ENCODE peak calls at places on chromosomes 6 and 20, in four cellular contexts. S, T, V and W are unnamed samples.

GRCh38 chr20:53657732-53658131 is 64.1 kb upstream of the ZNF217 start:
- DNase-seq in S (no peak), T (no peak), V (no peak), W (no peak)

GRCh38 chr6:111871725-111872520 is 1.3 kb downstream of the FYN start:
- DNase-seq in S (peak; percentile 37), T (no peak), V (peak; percentile 50), W (peak; percentile 71)

GRCh38 chr6:135673671-135674309 is 176.2 kb upstream of the AHI1 start:
- DNase-seq in S (no peak), T (no peak), V (no peak), W (no peak)

GRCh38 chr20:34516874-34517542 is 786 bp downstream of the DYNLRB1 start:
- DNase-seq in S (peak; percentile 28), T (peak; percentile 64), V (peak; percentile 30), W (no peak)

GRCh38 chr6:106973841-106974336 is 640 bp downstream of the CD24 start:
- DNase-seq in S (no peak), T (peak; percentile 41), V (no peak), W (no peak)

GRCh38 chr20:63643499-63643898 is 9.7 kb downstream of the STMN3 start:
- DNase-seq in S (no peak), T (no peak), V (no peak), W (no peak)

GRCh38 chr20:34938466-34939163 is 17.0 kb downstream of the GSS start:
- DNase-seq in S (peak; percentile 27), T (no peak), V (no peak), W (no peak)

GRCh38 chr6:119526609-119527605 is 177.3 kb upstream of the MAN1A1 start:
- DNase-seq in S (no peak), T (no peak), V (no peak), W (no peak)

GRCh38 chr20:46703435-46703834 is 6.0 kb upstream of the SLC2A10 start:
- DNase-seq in S (no peak), T (no peak), V (no peak), W (no peak)

GRCh38 chr20:13995841-13996240 is 525 bp downstream of the MACROD2 start:
- DNase-seq in S (peak; percentile 27), T (peak; percentile 36), V (peak; percentile 47), W (peak; percentile 42)

GRCh38 chr6:18416341-18416679 is 29.2 kb downstream of the RNF144B start:
- DNase-seq in S (no peak), T (no peak), V (no peak), W (no peak)
- H3K27ac ChIP-seq in S (peak overlapping the region; percentile 7), T (no peak overlapping the region), V (no peak overlapping the region), W (no peak overlapping the region)

GRCh38 chr20:58070664-58071499 is 157.6 kb downstream of the ANKRD60 start:
- DNase-seq in S (no peak), T (no peak), V (no peak), W (no peak)

GRCh38 chr20:58071500-58071804 is 157.0 kb downstream of the ANKRD60 start:
- DNase-seq in S (no peak), T (no peak), V (no peak), W (no peak)

GRCh38 chr20:58072695-58073671 is 155.5 kb downstream of the ANKRD60 start:
- DNase-seq in S (no peak), T (no peak), V (no peak), W (no peak)

GRCh38 chr20:58069796-58070663 is 158.4 kb downstream of the ANKRD60 start:
- DNase-seq in S (no peak), T (no peak), V (no peak), W (no peak)

DNA sequence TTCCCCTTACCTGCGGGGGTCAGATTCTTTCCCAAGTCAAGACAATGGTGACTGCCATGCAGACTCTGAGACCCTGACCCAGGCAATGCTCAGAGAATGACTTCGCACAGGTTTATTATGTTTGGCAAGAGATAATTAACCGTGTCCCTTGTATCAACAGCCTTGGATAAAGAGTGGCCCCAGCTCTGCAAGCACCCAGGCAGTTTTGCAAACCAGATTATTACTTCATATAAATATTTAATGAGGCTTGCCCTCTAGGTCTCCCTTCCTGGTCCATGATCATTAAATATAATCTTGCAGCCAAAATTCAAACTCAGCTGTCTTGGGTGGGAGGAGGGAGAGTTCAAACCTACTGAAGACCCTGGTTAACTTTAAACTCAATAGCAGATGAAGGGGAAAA is 156.5 kb downstream of the ANKRD60 start:
- DNase-seq in S (no peak), T (no peak), V (no peak), W (no peak)
- H3K27ac ChIP-seq in S (no peak overlapping the region), T (no peak overlapping the region), V (no peak overlapping the region), W (no peak overlapping the region)

DNA sequence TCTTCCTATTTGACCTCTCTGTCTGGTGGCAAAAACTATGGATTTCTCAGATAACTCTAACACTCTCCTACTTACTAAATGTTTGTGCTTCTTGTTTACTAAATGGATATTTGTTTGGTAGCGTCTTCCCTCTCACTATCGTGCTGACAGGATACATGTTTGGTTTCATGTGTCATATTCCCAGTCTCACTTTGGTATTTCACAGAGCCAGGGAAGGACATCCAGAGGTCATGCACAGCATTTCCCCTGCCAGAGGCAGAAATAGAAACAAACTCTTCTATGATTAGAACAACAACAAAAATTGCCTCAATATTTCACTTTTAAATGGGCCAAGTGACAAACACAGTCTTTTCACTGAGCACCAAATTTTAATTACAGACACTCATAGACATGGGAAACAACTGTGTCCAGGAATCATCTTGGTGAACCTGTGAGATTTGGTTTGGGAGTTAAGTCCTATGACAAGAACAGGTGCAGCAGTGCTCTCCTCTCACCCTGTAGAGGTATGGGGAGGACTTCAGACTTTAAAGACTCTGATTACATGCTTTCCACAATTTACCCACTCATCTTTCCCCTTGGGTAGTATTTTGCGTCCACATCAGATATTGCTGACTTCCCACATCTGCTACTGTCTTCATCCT is 40.3 kb downstream of the TXLNB start:
- DNase-seq in S (no peak), T (no peak), V (no peak), W (no peak)
- H3K27ac ChIP-seq in S (peak overlapping the region; percentile 52), T (no peak overlapping the region), V (no peak overlapping the region), W (no peak overlapping the region)

GRCh38 chr20:4809707-4810106 is 88.0 kb downstream of the PRND start:
- DNase-seq in S (no peak), T (no peak), V (no peak), W (no peak)
- H3K27ac ChIP-seq in S (peak overlapping the region; percentile 13), T (no peak overlapping the region), V (peak overlapping the region; percentile 4), W (no peak overlapping the region)

GRCh38 chr20:59105581-59105980 is 58.0 kb upstream of the ZNF831 start:
- DNase-seq in S (no peak), T (no peak), V (no peak), W (no peak)
- H3K27ac ChIP-seq in S (no peak overlapping the region), T (no peak overlapping the region), V (no peak overlapping the region), W (no peak overlapping the region)

DNA sequence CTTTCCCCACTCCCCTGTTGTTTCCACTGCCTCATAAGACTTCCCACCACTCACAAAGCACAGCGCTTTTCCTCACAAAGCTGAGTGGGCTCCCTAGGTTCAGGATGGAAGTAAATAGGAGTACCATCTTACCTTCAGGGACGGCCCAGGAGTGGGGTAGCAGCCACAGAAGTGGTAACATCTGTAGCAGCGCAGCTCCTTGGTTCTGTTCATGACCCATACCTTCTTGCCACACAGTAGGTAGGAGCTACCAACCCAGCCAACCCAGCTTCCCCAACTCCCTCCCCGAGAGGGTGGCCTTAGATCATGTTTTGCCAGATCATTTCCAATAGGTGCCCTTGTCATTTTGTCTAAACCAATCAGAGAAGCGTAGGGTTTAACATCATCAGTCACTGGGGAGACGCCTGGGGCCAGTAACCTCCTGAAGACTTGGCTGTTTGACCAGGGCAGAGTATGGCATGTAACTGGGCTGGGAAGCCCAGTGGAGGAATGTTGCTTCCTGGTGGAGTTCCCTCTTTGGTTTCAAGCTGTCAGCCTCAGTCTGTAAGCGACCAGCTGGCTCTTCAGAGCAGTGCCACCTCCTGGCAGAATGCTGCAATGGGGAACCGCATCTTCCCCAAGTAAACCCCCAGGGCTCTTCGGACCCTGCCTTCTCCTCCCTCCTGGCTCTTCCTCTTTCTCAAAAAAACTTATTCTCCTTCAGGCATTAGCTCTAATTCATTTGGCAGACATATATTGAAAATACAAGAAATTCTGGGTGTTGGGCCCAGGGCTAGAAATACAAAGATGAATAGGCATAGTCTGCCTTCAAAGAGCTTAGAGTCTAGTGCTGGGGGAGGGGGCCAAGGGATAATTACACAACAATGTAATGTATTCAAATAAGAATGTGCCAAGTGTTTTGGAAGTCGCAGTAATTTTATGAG is at the start of gene HLA-DMA:
- DNase-seq in S (peak; percentile 66), T (peak; percentile 82), V (peak; percentile 61), W (peak; percentile 67)
- H3K27ac ChIP-seq in S (peak within 1 kb of the TSS; percentile 69), T (no peak within 1 kb of the TSS), V (no peak within 1 kb of the TSS), W (peak within 1 kb of the TSS; percentile 55)

GRCh38 chr6:25219581-25220249 is 59.5 kb upstream of the CARMIL1 start:
- DNase-seq in S (no peak), T (peak; percentile 39), V (no peak), W (no peak)
- H3K27ac ChIP-seq in S (peak overlapping the region; percentile 53), T (no peak overlapping the region), V (no peak overlapping the region), W (no peak overlapping the region)

GRCh38 chr6:26087284-26088115 is at the start of gene HFE:
- DNase-seq in S (peak; percentile 57), T (peak; percentile 35), V (no peak), W (no peak)

GRCh38 chr6:26089272-26089671 is 2.0 kb downstream of the HFE start:
- DNase-seq in S (peak; percentile 49), T (no peak), V (no peak), W (no peak)

GRCh38 chr6:26086214-26086613 is 1.0 kb upstream of the HFE start:
- DNase-seq in S (no peak), T (no peak), V (no peak), W (no peak)

GRCh38 chr6:26092443-26092842 is 5.2 kb downstream of the HFE start:
- DNase-seq in S (no peak), T (no peak), V (no peak), W (no peak)

GRCh38 chr6:26088344-26088743 is 1.1 kb downstream of the HFE start:
- DNase-seq in S (no peak), T (no peak), V (no peak), W (no peak)
- H3K27ac ChIP-seq in S (peak overlapping the region; percentile 96), T (no peak overlapping the region), V (no peak overlapping the region), W (no peak overlapping the region)

DNA sequence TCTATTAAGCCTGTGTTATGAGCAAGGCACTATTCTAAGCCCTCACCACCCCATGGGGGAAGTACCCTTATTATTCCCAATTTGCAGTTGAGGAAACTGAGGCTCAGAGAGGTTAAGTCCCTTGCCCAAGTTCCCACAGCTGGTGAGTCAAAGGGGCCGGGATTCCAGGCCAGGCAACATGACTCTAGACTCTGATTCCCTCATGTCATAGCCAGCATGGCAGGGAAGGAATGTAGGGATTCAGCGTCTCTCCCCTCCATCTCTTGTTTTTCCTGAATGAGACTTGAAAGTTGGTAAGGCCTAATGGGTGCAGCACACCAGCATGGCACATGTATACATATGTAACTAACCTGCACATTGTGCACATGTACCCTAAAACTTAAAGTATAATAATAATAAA is 6.7 kb downstream of the C6orf132 start:
- DNase-seq in S (no peak), T (no peak), V (no peak), W (no peak)
- H3K27ac ChIP-seq in S (no peak overlapping the region), T (peak overlapping the region; percentile 44), V (no peak overlapping the region), W (no peak overlapping the region)